ENCODE peak calls at places on chromosomes 16 and 17, in four cellular contexts. C is AG04450, O is ACHN, M is brain microvascular endothelial cell. S is an unnamed sample.

GRCh38 chr17:62827722-62828498 is 19.8 kb upstream of the MARCHF10 start:
- DNase-seq in O (no peak), M (peak), C (no peak), S (no peak)

GRCh38 chr16:84557504-84557903 is 53.0 kb upstream of the MEAK7 start:
- DNase-seq in M (no peak), C (no peak), O (no peak), S (no peak)

GRCh38 chr17:47301161-47301560 is 22.6 kb upstream of the EFCAB13 start:
- DNase-seq in M (no peak), O (no peak), C (no peak), S (no peak)

GRCh38 chr17:79913896-79914812 is 74.9 kb upstream of the CBX4 start:
- DNase-seq in O (no peak), M (no peak), C (no peak), S (peak)

GRCh38 chr16:48526058-48526957 is 83.7 kb downstream of the N4BP1 start:
- DNase-seq in C (no peak), O (peak), M (no peak), S (peak)

GRCh38 chr17:40557531-40558299 is 7.6 kb downstream of the CCR7 start:
- DNase-seq in C (no peak), M (no peak), O (no peak), S (no peak)

GRCh38 chr16:27330542-27330941 is 16.8 kb downstream of the IL4R start:
- DNase-seq in O (no peak), M (peak), C (peak), S (no peak)

GRCh38 chr17:82242977-82243647 is 14.3 kb downstream of the SLC16A3 start:
- DNase-seq in M (peak), O (no peak), C (peak), S (no peak)

GRCh38 chr16:67528222-67528869 is at the start of gene RIPOR1:
- DNase-seq in M (no peak), O (peak), C (no peak), S (peak)

GRCh38 chr16:74580828-74581227 is 26.1 kb downstream of the GLG1 start:
- DNase-seq in O (no peak), M (no peak), C (no peak), S (no peak)

GRCh38 chr17:57569021-57569420 is 176.1 kb downstream of the CCDC182 start:
- DNase-seq in C (no peak), M (no peak), O (no peak), S (no peak)

GRCh38 chr17:50076591-50077235 is 18.4 kb upstream of the PDK2 start:
- DNase-seq in O (no peak), M (no peak), C (no peak), S (no peak)

GRCh38 chr17:1412185-1413110 is 12.4 kb upstream of the YWHAE start:
- DNase-seq in M (no peak), C (no peak), O (no peak), S (no peak)

GRCh38 chr16:84683691-84684591 is 15.9 kb upstream of the USP10 start:
- DNase-seq in C (no peak), O (no peak), M (no peak), S (no peak)

GRCh38 chr17:82881900-82882714 is 42.3 kb upstream of the ZNF750 start:
- DNase-seq in M (no peak), C (no peak), O (no peak), S (no peak)

GRCh38 chr16:4393243-4393606 is 21.6 kb downstream of the VASN start:
- DNase-seq in O (no peak), M (no peak), C (no peak), S (peak)

GRCh38 chr16:56911771-56912541 is 20.0 kb upstream of the HERPUD1 start:
- DNase-seq in M (peak), O (peak), C (no peak), S (peak)

GRCh38 chr17:78484300-78485159 is 92.7 kb downstream of the DNAH17 start:
- DNase-seq in O (no peak), C (no peak), M (peak), S (peak)

GRCh38 chr16:16150117-16150877 is 73.0 kb downstream of the ABCC6 start:
- DNase-seq in C (peak), M (peak), O (no peak), S (no peak)

GRCh38 chr16:85636234-85636812 is 23.2 kb downstream of the GSE1 start:
- DNase-seq in M (no peak), O (no peak), C (no peak), S (no peak)

GRCh38 chr17:56830726-56831363 is 2.9 kb downstream of the C17orf67 start:
- DNase-seq in M (no peak), O (no peak), C (no peak), S (no peak)

GRCh38 chr17:6701719-6702118 is 11.4 kb downstream of the SLC13A5 start:
- DNase-seq in M (peak), C (no peak), O (peak), S (no peak)

GRCh38 chr16:629289-630023 is 1.3 kb upstream of the WFIKKN1 start:
- DNase-seq in M (no peak), O (no peak), C (no peak), S (no peak)

GRCh38 chr16:50666658-50667496 is 14.2 kb downstream of the SNX20 start:
- DNase-seq in M (no peak), C (no peak), O (no peak), S (no peak)

GRCh38 chr17:6069611-6070279 is 434 bp upstream of the WSCD1 start:
- DNase-seq in C (no peak), M (no peak), O (peak), S (no peak)

GRCh38 chr16:2194166-2194834 is 2.1 kb downstream of the CASKIN1 start:
- DNase-seq in C (no peak), O (peak), M (peak), S (peak)

GRCh38 chr17:79388556-79389295 is 222.1 kb downstream of the RBFOX3 start:
- DNase-seq in O (peak), M (peak), C (no peak), S (peak)

GRCh38 chr16:22664132-22664531 is 149.8 kb upstream of the HS3ST2 start:
- DNase-seq in O (no peak), M (no peak), C (no peak), S (no peak)

GRCh38 chr17:2402517-2402916 is 1.7 kb upstream of the MNT start:
- DNase-seq in C (no peak), O (no peak), M (no peak), S (no peak)

GRCh38 chr17:36661688-36662087 is 60.3 kb downstream of the MRM1 start:
- DNase-seq in O (no peak), M (no peak), C (no peak), S (no peak)

GRCh38 chr17:16989230-16989952 is 17.5 kb upstream of the TNFRSF13B start:
- DNase-seq in C (no peak), O (no peak), M (no peak), S (no peak)

GRCh38 chr17:27466748-27467375 is 10.6 kb downstream of the KSR1 start:
- DNase-seq in C (no peak), M (no peak), O (no peak), S (no peak)